ENCODE peak calls at places on chromosomes 1 and 21, in four cellular contexts. Y is SK-N-SH, P is GM12878, E is K562. J is an unnamed sample.

GRCh38 chr1:61139324-61140055 is 57.1 kb downstream of the NFIA start:
- DNase-seq in P (no peak), Y (no peak), E (no peak), J (peak; percentile 29)

GRCh38 chr21:34052171-34052570 is 21.2 kb upstream of the MRPS6 start:
- DNase-seq in E (no peak), P (no peak), Y (no peak), J (no peak)

GRCh38 chr1:51303751-51304196 is 26.6 kb downstream of the TTC39A start:
- DNase-seq in Y (no peak), P (peak; percentile 32), E (no peak), J (no peak)

GRCh38 chr21:21559285-21560045 is 561.3 kb downstream of the NCAM2 start:
- DNase-seq in P (no peak), E (no peak), Y (no peak), J (no peak)

GRCh38 chr1:226717256-226717909 is 21.7 kb downstream of the ITPKB start:
- DNase-seq in Y (no peak), P (no peak), E (no peak), J (no peak)

GRCh38 chr1:245621589-245621988 is 466.8 kb downstream of the KIF26B start:
- DNase-seq in Y (no peak), E (no peak), P (no peak), J (no peak)

GRCh38 chr21:46472246-46472645 is 13.6 kb downstream of the DIP2A start:
- DNase-seq in P (no peak), Y (no peak), E (no peak), J (no peak)

GRCh38 chr1:222182641-222183040 is 365.3 kb downstream of the HHIPL2 start:
- DNase-seq in E (no peak), Y (no peak), P (no peak), J (no peak)

GRCh38 chr1:182113879-182114626 is 52.5 kb upstream of the ZNF648 start:
- DNase-seq in Y (no peak), P (no peak), E (no peak), J (peak; percentile 32)

GRCh38 chr21:40421121-40421520 is 425.8 kb downstream of the DSCAM start:
- DNase-seq in Y (no peak), P (no peak), E (no peak), J (no peak)

GRCh38 chr1:28437924-28438699 is 67.7 kb upstream of the RCC1 start:
- DNase-seq in P (no peak), E (no peak), Y (peak; percentile 47), J (peak; percentile 96)

GRCh38 chr1:20216574-20216973 is 30.3 kb upstream of the PLA2G2C start:
- DNase-seq in Y (peak; percentile 39), P (no peak), E (peak; percentile 56), J (peak; percentile 7)

GRCh38 chr1:179369751-179370341 is 4.1 kb downstream of the AXDND1 start:
- DNase-seq in P (peak; percentile 33), E (peak; percentile 64), Y (peak; percentile 63), J (peak; percentile 53)

GRCh38 chr1:47574451-47575165 is 136.8 kb downstream of the FOXD2 start:
- DNase-seq in P (no peak), Y (no peak), E (no peak), J (no peak)

GRCh38 chr1:225998560-225999226 is 450 bp downstream of the SDE2 start:
- DNase-seq in E (peak; percentile 43), P (no peak), Y (no peak), J (peak; percentile 29)

GRCh38 chr21:14675774-14676530 is 129.8 kb upstream of the SAMSN1 start:
- DNase-seq in P (peak; percentile 48), E (no peak), Y (no peak), J (no peak)

GRCh38 chr1:117370071-117370470 is 2.8 kb downstream of the MAN1A2 start:
- DNase-seq in E (no peak), P (no peak), Y (no peak), J (no peak)

GRCh38 chr1:65791396-65791795 is 1.3 kb upstream of the PDE4B start:
- DNase-seq in Y (no peak), E (no peak), P (no peak), J (no peak)

GRCh38 chr1:75366595-75366994 is 232.4 kb downstream of the LHX8 start:
- DNase-seq in Y (no peak), P (no peak), E (no peak), J (no peak)

DNA sequence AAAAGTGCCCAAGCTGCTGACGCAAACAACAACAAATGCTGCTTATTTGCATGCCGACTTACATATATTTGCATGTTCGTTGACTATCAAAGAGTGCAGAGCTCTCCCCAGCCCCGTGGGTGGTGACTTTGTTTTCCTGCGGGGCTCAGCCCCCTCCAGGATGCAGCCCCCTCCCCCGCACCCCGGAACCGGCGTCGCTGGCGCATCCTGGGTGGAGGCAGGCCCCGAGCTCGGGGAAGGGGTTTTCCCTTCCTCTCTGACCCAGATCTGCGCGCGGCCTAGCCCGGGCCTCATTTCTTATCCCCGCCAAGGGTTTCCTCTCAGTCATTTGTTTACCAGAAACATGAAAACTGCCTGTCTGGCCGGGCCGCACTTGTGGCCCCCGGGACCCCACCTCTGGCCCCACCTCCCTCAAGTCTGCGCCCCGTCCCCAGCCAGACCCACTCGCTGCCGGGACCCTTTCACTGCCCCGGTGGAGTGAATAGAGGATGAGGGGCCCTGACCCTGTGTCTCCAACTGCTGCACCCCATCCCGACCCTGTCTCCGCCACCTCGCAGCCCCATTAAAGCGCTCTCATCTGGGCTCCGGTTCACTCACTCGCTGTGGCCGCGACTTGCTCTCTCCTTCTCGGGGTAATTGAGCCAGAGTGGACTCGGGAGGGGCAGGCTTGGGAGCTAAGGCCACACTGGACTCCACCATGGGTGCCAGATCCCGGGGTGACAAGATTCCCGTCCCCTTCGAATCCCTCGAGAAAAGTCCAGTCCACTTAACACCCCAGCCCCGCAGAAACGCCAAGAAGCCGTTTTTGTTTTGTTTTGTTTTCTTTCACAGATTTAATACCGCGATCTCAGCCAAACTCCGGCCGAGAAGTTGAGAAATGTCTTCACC is 5.4 kb downstream of the TNFRSF25 start:
- DNase-seq in Y (no peak), E (peak; percentile 15), P (no peak), J (no peak)
- TF ChIP-seq FOXM1 in Y (no peak), E (no peak), P (no peak), J (no peak)

GRCh38 chr1:116302281-116302680 is 70.8 kb upstream of the ATP1A1 start:
- DNase-seq in Y (no peak), E (no peak), P (no peak), J (no peak)
- TF ChIP-seq GABPA in Y (no peak), E (no peak), P (no peak), J (no peak)

GRCh38 chr1:206933333-206933945 is 11.7 kb upstream of the FCMR start:
- DNase-seq in P (no peak), E (peak; percentile 83), Y (peak; percentile 58), J (no peak)
- TF ChIP-seq FOXM1 in P (no peak), E (no peak), Y (no peak), J (no peak)

GRCh38 chr1:119482517-119483425 is 24.2 kb upstream of the HSD3B1 start:
- DNase-seq in E (no peak), P (no peak), Y (no peak), J (no peak)
- TF ChIP-seq GABPA in E (no peak), P (no peak), Y (no peak), J (no peak)

GRCh38 chr1:7847599-7847998 is 5.3 kb downstream of the UTS2 start:
- DNase-seq in P (no peak), E (no peak), Y (no peak), J (no peak)
- TF ChIP-seq FOXM1 in P (no peak), E (no peak), Y (no peak), J (no peak)

GRCh38 chr1:41682149-41682548 is 197.7 kb upstream of the EDN2 start:
- DNase-seq in E (no peak), Y (no peak), P (no peak), J (no peak)

GRCh38 chr1:41687007-41687406 is 202.5 kb upstream of the EDN2 start:
- DNase-seq in Y (no peak), P (no peak), E (no peak), J (no peak)

GRCh38 chr1:41681331-41682136 is 197.1 kb upstream of the EDN2 start:
- DNase-seq in E (no peak), P (no peak), Y (no peak), J (no peak)

GRCh38 chr1:41682845-41683630 is 198.6 kb upstream of the EDN2 start:
- DNase-seq in E (no peak), P (no peak), Y (no peak), J (no peak)

DNA sequence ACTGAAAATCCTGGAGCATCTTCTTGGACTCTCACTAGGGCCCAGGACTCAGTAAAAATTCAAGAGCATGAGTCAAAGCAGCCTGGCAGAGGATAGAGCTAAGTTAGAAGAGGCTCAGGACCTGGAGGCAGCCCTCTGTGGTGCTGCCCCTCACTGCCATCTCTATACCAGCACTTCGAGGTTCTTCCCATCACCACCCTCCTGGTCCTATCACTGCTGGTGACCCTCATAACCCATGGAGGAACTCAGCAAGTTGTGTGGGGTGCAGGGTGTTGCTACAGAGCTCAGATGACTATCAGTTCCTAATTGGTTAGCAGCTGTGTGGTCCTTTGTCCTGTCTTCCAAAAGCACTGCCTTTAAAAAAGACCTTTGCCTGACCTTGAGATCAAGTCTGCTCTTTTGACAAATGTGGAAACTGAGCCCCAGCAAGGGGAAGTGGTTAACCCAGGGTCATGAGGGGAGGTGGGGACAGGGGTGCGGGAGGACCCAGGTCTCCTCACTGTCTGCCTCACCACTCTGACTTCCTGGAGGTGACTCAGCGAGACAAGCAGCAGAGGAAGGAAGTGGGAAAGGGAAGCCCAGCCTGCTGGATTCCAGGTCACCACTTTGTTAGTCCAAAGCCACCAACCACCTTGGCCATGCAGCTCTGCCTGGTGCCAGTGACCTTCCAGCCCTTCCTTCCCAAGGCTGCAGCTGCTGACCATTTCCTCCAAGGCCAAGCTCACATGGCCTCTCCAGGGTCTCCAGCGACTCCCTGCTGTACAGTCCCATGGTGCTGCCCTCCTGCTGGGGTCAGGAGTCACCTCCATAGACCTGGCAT is 199.4 kb upstream of the EDN2 start:
- DNase-seq in E (peak; percentile 23), P (no peak), Y (no peak), J (no peak)
- TF ChIP-seq GABPA in E (peak; percentile 67), P (no peak), Y (no peak), J (no peak)

DNA sequence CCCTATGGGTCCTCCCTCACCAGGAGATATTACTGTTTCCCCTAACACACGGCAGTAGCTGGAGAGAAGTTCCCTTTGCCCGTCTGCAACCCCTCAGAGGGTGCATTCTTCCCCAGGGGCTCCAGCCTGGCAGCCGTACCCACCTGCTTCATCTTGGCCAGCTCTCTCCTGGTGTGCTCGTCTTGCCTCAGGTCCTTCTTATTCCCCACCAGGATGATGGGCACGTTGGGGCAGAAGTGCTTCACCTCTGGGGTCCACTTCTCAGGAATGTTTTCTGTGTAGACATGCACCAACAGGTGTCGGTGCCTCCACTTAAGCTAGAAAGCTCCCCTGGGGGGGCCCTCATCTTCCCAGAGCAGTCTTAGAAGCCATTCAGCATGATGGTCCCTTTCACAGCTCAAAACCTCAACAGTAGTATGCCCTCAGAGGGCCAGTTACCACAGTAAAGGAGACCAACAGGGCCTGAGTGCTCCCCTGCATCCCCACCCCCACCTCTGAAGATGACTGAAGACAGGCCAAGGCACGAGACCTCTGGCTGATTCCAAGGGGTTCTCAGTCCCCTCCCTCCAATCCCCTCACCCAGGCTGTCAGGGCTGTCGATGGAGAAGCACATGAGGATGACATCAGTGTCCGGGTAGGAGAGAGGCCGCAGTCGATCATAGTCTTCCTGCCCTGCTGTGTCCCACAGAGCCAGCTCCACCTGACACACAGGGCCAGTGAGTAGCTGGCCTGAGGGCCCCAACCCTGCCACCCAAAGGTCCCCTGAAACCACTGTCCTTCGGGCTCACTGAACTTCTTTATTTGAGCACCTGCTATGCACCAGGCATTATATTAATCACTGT is 4.3 kb downstream of the RHOC start:
- DNase-seq in Y (no peak), P (no peak), E (no peak), J (no peak)
- TF ChIP-seq FOXM1 in Y (no peak), P (no peak), E (no peak), J (no peak)

J was measured in HepG2.